ENCODE peak calls at places on chromosome 12, in six cellular contexts. A is HCT116, D is K562, S is HepG2, M is GM12878, E is H1. Z is an unnamed sample.

GRCh38 chr12:93776581-93777018 is 99.4 kb downstream of the CRADD start:
- DNase-seq in D (no peak), E (no peak), M (no peak), S (no peak), A (no peak), Z (no peak)

GRCh38 chr12:99026332-99027116 is 381.4 kb downstream of the APAF1 start:
- DNase-seq in S (no peak), A (no peak), M (no peak), E (no peak), D (no peak), Z (no peak)

GRCh38 chr12:70196732-70197361 is 46.4 kb upstream of the CNOT2 start:
- DNase-seq in M (no peak), E (no peak), A (no peak), S (no peak), D (no peak), Z (no peak)

GRCh38 chr12:100857418-100857817 is 62.8 kb downstream of the ANO4 start:
- DNase-seq in M (no peak), D (no peak), E (no peak), A (no peak), S (no peak), Z (no peak)

GRCh38 chr12:9342614-9343353 is 134.6 kb upstream of the PZP start:
- DNase-seq in A (no peak), D (no peak), M (no peak), E (no peak), S (peak), Z (no peak)

GRCh38 chr12:100229876-100230275 is 29.3 kb downstream of the ACTR6 start:
- DNase-seq in D (no peak), E (no peak), S (no peak), M (no peak), A (no peak), Z (no peak)

GRCh38 chr12:117007618-117008017 is 91.6 kb downstream of the TESC start:
- DNase-seq in S (no peak), A (no peak), M (no peak), E (no peak), D (no peak), Z (no peak)

GRCh38 chr12:45914090-45914489 is 76.3 kb downstream of the SCAF11 start:
- DNase-seq in M (no peak), E (no peak), A (no peak), S (no peak), D (peak), Z (no peak)

GRCh38 chr12:46468159-46468558 is 95.6 kb upstream of the SLC38A2 start:
- DNase-seq in D (no peak), A (peak), E (no peak), S (no peak), M (no peak), Z (no peak)

GRCh38 chr12:11534064-11534463 is 115.4 kb upstream of the ETV6 start:
- DNase-seq in D (no peak), E (no peak), M (no peak), A (no peak), S (no peak), Z (no peak)

GRCh38 chr12:1918875-1919236 is 404 bp upstream of the CACNA2D4 start:
- DNase-seq in D (no peak), S (no peak), E (no peak), A (no peak), M (no peak), Z (no peak)

GRCh38 chr12:58204086-58204485 is 262.7 kb downstream of the ATP23 start:
- DNase-seq in D (no peak), S (no peak), A (no peak), M (no peak), E (no peak), Z (no peak)

GRCh38 chr12:132558861-132559623 is 51.3 kb downstream of the LRCOL1 start:
- DNase-seq in A (no peak), S (no peak), E (no peak), M (no peak), D (no peak), Z (no peak)

GRCh38 chr12:132559652-132560420 is 50.5 kb downstream of the LRCOL1 start:
- DNase-seq in A (peak), S (peak), E (peak), M (no peak), D (peak), Z (peak)

GRCh38 chr12:132561784-132562156 is 48.6 kb downstream of the LRCOL1 start:
- DNase-seq in D (no peak), M (no peak), A (no peak), S (no peak), E (peak), Z (peak)

GRCh38 chr12:132560831-132561783 is 49.3 kb downstream of the LRCOL1 start:
- DNase-seq in D (peak), E (peak), M (peak), A (peak), S (peak), Z (peak)

GRCh38 chr12:132560421-132560830 is 50.0 kb downstream of the LRCOL1 start:
- DNase-seq in E (peak), M (no peak), S (no peak), A (no peak), D (peak), Z (peak)
- TF ChIP-seq ATF3 in E (no peak), M (no peak), S (no peak), A (no peak), D (no peak), Z (peak)

GRCh38 chr12:112386726-112387125 is 4.5 kb upstream of the HECTD4 start:
- DNase-seq in D (peak), E (no peak), M (no peak), A (no peak), S (peak), Z (no peak)
- TF ChIP-seq SP1 in D (no peak), E (no peak), M (no peak), A (no peak), S (no peak), Z (no peak)

DNA sequence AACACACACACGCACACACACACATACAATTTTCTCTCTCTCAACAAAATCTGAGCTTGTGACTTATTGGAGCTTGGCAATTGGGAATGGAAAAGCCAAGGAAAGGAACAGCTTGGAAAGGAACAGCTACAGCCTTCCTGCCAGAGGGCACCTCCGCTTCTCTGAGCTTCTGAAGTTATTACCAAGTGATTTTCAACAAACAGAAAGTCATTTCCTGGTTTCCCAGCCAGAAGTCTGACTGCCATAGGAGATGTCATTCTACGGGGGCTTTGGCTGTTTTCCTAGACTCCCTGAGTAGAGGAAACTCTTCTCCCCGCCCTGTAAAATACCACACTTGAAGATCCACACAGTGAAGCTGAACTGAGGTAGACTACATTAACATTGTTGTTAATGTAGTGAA is 198.3 kb downstream of the CFAP54 start:
- DNase-seq in M (no peak), E (no peak), S (no peak), A (no peak), D (no peak), Z (no peak)
- TF ChIP-seq ATF3 in M (no peak), E (no peak), S (no peak), A (no peak), D (no peak), Z (no peak)

GRCh38 chr12:7877421-7877820 is 4.7 kb upstream of the SLC2A14 start:
- DNase-seq in A (no peak), S (no peak), D (no peak), M (no peak), E (no peak), Z (no peak)

GRCh38 chr12:7884687-7885086 is 12.0 kb upstream of the SLC2A14 start:
- DNase-seq in S (no peak), D (no peak), A (no peak), M (no peak), E (no peak), Z (no peak)

DNA sequence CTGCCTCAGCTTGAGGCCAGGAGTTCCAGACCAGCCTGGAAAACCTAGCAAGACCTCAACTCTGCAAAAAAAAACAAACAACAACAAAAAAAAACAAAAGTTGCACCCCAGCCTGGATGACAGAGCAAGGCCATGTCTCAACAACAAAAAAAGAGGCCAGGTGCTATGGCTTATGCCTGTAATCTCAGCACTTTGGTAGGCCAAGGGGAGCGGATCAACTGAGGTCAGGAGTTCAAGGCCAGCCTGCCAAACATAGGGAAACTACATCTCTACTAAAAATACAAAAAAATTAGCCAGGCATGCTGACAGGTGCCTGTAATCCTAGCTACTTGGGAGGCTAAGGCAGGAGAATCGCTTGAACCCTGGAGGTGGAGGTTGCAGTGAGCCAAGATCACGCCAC is 6.5 kb upstream of the SLC2A14 start:
- DNase-seq in M (no peak), A (no peak), S (peak), D (no peak), E (no peak), Z (no peak)
- TF ChIP-seq SP1 in M (no peak), A (no peak), S (no peak), D (no peak), E (no peak), Z (no peak)

GRCh38 chr12:76587428-76588178 is 28.0 kb upstream of the OSBPL8 start:
- DNase-seq in M (no peak), A (no peak), S (no peak), E (no peak), D (no peak), Z (no peak)

GRCh38 chr12:76591461-76591860 is 31.9 kb upstream of the OSBPL8 start:
- DNase-seq in S (no peak), D (no peak), M (no peak), A (no peak), E (no peak), Z (no peak)

GRCh38 chr12:76588881-76589565 is 29.5 kb upstream of the OSBPL8 start:
- DNase-seq in S (no peak), A (no peak), D (no peak), E (no peak), M (no peak), Z (no peak)

GRCh38 chr12:76583301-76583700 is 23.7 kb upstream of the OSBPL8 start:
- DNase-seq in M (no peak), E (no peak), S (no peak), A (no peak), D (no peak), Z (no peak)

GRCh38 chr12:76586764-76587395 is 27.3 kb upstream of the OSBPL8 start:
- DNase-seq in S (peak), E (no peak), A (peak), D (peak), M (no peak), Z (no peak)
- TF ChIP-seq ATF3 in S (no peak), E (no peak), A (no peak), D (no peak), M (no peak), Z (no peak)

GRCh38 chr12:52569726-52570125 is 3.9 kb downstream of the KRT74 start:
- DNase-seq in S (no peak), M (no peak), D (no peak), E (no peak), A (no peak), Z (no peak)
- TF ChIP-seq SP1 in S (no peak), M (no peak), D (no peak), E (no peak), A (no peak), Z (no peak)

GRCh38 chr12:97837401-97837800 is 374.8 kb downstream of the RMST start:
- DNase-seq in M (no peak), E (no peak), D (no peak), A (no peak), S (no peak), Z (no peak)
- TF ChIP-seq ATF3 in M (no peak), E (no peak), D (no peak), A (no peak), S (no peak), Z (no peak)